ENCODE peak calls at places on chromosomes 12 and 14, in nine cellular contexts. A is thoracic aorta; O is upper lobe of right lung; Q is neural progenitor cell; I is psoas muscle; F is heart right ventricle; R is mesenchymal stem cell; Y is GM23338; D is CD4-positive, alpha-beta memory T cell. G is an unnamed sample.

GRCh38 chr12:54015210-54015931 is 6.6 kb downstream of the HOXC8 start:
- DNase-seq in Y (no peak), F (no peak), D (no peak), A (no peak), I (no peak), O (no peak), Q (no peak), R (no peak), G (no peak)

GRCh38 chr14:44113769-44114730 is 393.0 kb downstream of the FSCB start:
- DNase-seq in A (no peak), R (no peak), Q (no peak), F (no peak), O (no peak), I (no peak), Y (no peak), D (no peak), G (no peak)

GRCh38 chr14:80587096-80587724 is 354.3 kb downstream of the CEP128 start:
- DNase-seq in D (peak; percentile 13), O (no peak), A (no peak), F (no peak), Q (peak; percentile 32), R (peak; percentile 49), I (no peak), Y (peak; percentile 56), G (no peak)

GRCh38 chr14:92496458-92496857 is 17.1 kb upstream of the RIN3 start:
- DNase-seq in O (no peak), I (no peak), D (no peak), Y (no peak), A (no peak), F (peak; percentile 2), R (no peak), Q (no peak), G (no peak)

GRCh38 chr12:2853626-2854025 is 3.2 kb downstream of the TEX52 start:
- DNase-seq in A (peak; percentile 43), Y (peak; percentile 95), Q (peak; percentile 90), F (peak; percentile 85), O (peak; percentile 86), I (peak; percentile 84), D (peak; percentile 15), R (peak; percentile 78), G (peak; percentile 76)

GRCh38 chr14:42779024-42779423 is 1172.3 kb downstream of the LRFN5 start:
- DNase-seq in F (no peak), Q (no peak), R (peak; percentile 10), D (no peak), A (no peak), Y (no peak), I (no peak), O (no peak), G (no peak)

GRCh38 chr12:73308079-73308478 is 1035.9 kb downstream of the TRHDE start:
- DNase-seq in D (no peak), R (peak; percentile 40), I (no peak), F (no peak), Y (no peak), A (no peak), Q (no peak), O (no peak), G (no peak)

GRCh38 chr12:28172434-28173030 is 17.7 kb upstream of the CCDC91 start:
- DNase-seq in F (no peak), I (no peak), Q (peak; percentile 53), D (no peak), Y (peak; percentile 66), O (no peak), A (no peak), R (peak; percentile 59), G (no peak)

GRCh38 chr12:118376089-118377004 is at the start of gene SUDS3:
- DNase-seq in Y (peak; percentile 95), I (peak; percentile 92), R (peak; percentile 78), Q (peak; percentile 94), O (peak; percentile 95), F (peak; percentile 93), D (peak; percentile 98), A (peak; percentile 84), G (peak; percentile 94)

GRCh38 chr14:85175556-85175955 is 354.4 kb upstream of the FLRT2 start:
- DNase-seq in O (no peak), R (peak; percentile 48), I (no peak), Q (no peak), A (no peak), Y (no peak), D (no peak), F (no peak), G (no peak)

GRCh38 chr12:30719060-30719459 is 23.4 kb upstream of the IPO8 start:
- DNase-seq in F (no peak), R (peak; percentile 67), Y (no peak), D (no peak), O (no peak), Q (no peak), I (no peak), A (no peak), G (no peak)

GRCh38 chr12:106195638-106196037 is 52.2 kb downstream of the CKAP4 start:
- DNase-seq in F (peak; percentile 16), Y (no peak), A (peak; percentile 28), I (peak; percentile 79), D (no peak), O (no peak), R (peak; percentile 89), Q (no peak), G (peak; percentile 81)

GRCh38 chr12:27610380-27610779 is 85.9 kb upstream of the REP15 start:
- DNase-seq in R (peak; percentile 58), O (no peak), D (no peak), Y (no peak), Q (no peak), F (no peak), I (no peak), A (no peak), G (no peak)

GRCh38 chr14:90491221-90491867 is 94.5 kb downstream of the CALM1 start:
- DNase-seq in A (peak; percentile 68), F (peak; percentile 85), I (peak; percentile 73), Q (no peak), R (no peak), O (no peak), D (no peak), Y (no peak), G (peak; percentile 53)

GRCh38 chr14:38561657-38562056 is 305.8 kb upstream of the CLEC14A start:
- DNase-seq in R (no peak), D (no peak), Y (no peak), F (no peak), O (no peak), I (no peak), Q (no peak), A (no peak), G (no peak)

GRCh38 chr12:102063066-102063465 is 1.3 kb upstream of the WASHC3 start:
- DNase-seq in Y (peak; percentile 42), I (no peak), F (no peak), O (no peak), A (no peak), R (no peak), D (no peak), Q (no peak), G (no peak)

GRCh38 chr12:57226588-57227314 is 2.8 kb upstream of the SHMT2 start:
- DNase-seq in O (no peak), Y (peak; percentile 75), Q (peak; percentile 74), D (no peak), F (no peak), R (no peak), I (no peak), A (no peak), G (no peak)

GRCh38 chr12:57145460-57146059 is 1.9 kb downstream of the LRP1-AS start:
- DNase-seq in I (no peak), D (no peak), Y (no peak), Q (no peak), F (no peak), R (no peak), A (no peak), O (no peak), G (no peak)

GRCh38 chr12:92561543-92561899 is 141.3 kb upstream of the PLEKHG7 start:
- DNase-seq in O (no peak), A (peak; percentile 16), I (no peak), Y (no peak), F (peak; percentile 74), R (peak; percentile 75), D (no peak), Q (no peak), G (peak; percentile 75)
- H3K27ac ChIP-seq in O (no peak overlapping the region), A (peak overlapping the region; percentile 19), I (peak overlapping the region; percentile 23), Y (no peak overlapping the region), F (peak overlapping the region; percentile 45), R (no peak overlapping the region), D (no peak overlapping the region), Q (no peak overlapping the region), G (peak overlapping the region; percentile 71)

DNA sequence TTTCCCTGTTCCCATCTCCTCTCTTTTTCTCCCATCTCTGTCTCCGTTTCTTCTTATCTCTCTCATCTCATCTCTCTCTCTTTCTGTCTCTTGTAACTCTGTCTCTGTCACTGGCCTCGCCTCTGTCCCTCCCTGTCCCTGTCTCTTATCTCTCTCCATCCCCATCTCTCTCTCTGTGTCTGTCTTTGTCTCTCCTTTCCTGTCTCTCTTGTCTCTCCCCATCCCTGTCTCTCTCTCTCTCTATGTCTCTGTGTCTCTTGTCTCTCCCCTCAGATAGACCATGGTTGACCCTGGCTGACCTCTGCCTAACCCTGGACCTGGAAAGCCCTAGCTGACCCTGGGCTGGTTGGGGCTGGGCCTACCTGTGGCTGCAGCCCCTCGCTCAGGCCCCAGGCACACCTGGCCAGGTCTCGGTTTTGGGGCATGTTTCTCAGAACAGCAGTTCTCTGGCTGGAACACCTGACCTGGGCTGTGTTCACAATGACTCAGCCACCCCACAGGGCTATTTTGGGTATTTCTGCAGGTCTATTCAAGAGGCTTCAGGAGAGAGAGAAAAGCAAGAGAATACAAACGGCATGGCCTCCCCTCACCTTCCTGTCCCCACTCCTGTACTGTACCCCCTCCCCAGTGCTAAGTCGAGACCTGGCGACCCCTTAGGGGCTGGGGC is 174.4 kb downstream of the TMEM121 start:
- DNase-seq in F (no peak), O (peak; percentile 18), A (no peak), Y (no peak), R (no peak), I (no peak), Q (no peak), D (no peak), G (peak; percentile 19)
- H3K4me3 ChIP-seq in F (no peak overlapping the region), O (no peak overlapping the region), A (no peak overlapping the region), Y (no peak overlapping the region), R (no peak overlapping the region), I (no peak overlapping the region), Q (no peak overlapping the region), D (no peak overlapping the region), G (no peak overlapping the region)

GRCh38 chr12:67996347-67996746 is 7.1 kb downstream of the IFNG-AS1 start:
- DNase-seq in Q (no peak), D (no peak), O (no peak), R (no peak), F (no peak), I (no peak), Y (no peak), A (no peak), G (no peak)
- H3K27ac ChIP-seq in Q (no peak overlapping the region), D (no peak overlapping the region), O (no peak overlapping the region), R (no peak overlapping the region), F (no peak overlapping the region), I (no peak overlapping the region), Y (no peak overlapping the region), A (no peak overlapping the region), G (no peak overlapping the region)

DNA sequence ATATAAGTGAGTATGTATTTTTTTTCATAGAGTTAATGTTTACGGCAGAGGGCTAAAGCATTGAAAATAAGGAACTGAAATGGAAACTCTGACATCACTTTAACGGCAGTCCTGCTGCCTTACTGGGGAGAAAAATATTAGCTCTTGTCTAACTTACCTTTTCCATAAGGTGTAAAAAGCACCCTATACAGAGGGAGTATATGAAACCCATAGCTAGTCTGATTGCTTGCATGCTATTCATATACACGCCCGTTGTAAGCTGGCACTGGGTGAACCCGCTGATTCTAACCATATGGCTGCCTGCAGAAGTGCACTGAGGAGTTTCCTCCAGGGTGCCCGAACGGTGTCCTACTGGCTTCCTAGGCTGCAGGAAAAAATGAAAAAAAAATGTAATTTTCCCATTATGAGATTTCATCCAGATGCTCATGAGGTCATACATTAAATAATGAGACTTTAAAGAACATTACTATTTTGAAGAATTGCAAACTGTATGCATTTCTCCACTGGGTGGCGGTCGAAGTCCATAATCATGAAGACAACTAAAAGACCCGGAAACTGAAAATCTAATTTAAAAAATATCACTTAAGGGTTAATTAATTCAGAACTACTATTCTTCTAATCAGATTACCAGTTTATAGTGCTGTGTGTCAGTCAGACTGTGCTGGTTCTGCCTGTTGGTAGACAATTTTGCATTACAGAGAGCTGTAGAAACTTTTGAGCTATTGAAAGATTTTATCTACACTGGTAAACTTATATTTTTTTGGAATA is 144.7 kb downstream of the ALX1 start:
- DNase-seq in D (no peak), A (no peak), Y (peak; percentile 67), I (no peak), R (peak; percentile 42), O (no peak), Q (peak; percentile 36), F (no peak), G (no peak)
- H3K4me3 ChIP-seq in D (no peak overlapping the region), A (no peak overlapping the region), Y (no peak overlapping the region), I (no peak overlapping the region), R (no peak overlapping the region), O (no peak overlapping the region), Q (no peak overlapping the region), F (no peak overlapping the region), G (no peak overlapping the region)

G was measured in tibial artery.